ENCODE peak calls at places on chromosomes 11 and 22, in six cellular contexts. S is HFFc6; T is endothelial cell of umbilical vein; N is SW480; Q is activated T-cell treated with anti-CD3 and anti-CD28 coated beads, Interleukin-2, amount 50 U/mL, for 72 hours; G is retinal pigment epithelial cell. P is an unnamed sample.
A peak's percentile ranks its signal among the peaks of the same experiment; 100 is the strongest.

GRCh38 chr22:40690370-40690769 is 11.1 kb downstream of the MCHR1 start:
- DNase-seq in S (no peak), T (no peak), N (no peak), Q (no peak), G (no peak), P (no peak)

GRCh38 chr11:115286614-115287013 is 217.6 kb downstream of the CADM1 start:
- DNase-seq in S (no peak), T (no peak), N (no peak), Q (no peak), G (no peak), P (no peak)

GRCh38 chr11:86931965-86932332 is 23.2 kb downstream of the FZD4 start:
- DNase-seq in S (peak; percentile 72), T (peak; percentile 66), N (no peak), Q (peak; percentile 10), G (no peak), P (no peak)

GRCh38 chr11:96388891-96389603 is 665 bp downstream of the CCDC82 start:
- DNase-seq in S (peak; percentile 20), T (peak; percentile 65), N (peak; percentile 39), Q (no peak), G (no peak), P (no peak)

GRCh38 chr11:2202071-2202899 is 30.7 kb upstream of the TH start:
- DNase-seq in S (no peak), T (no peak), N (peak; percentile 96), Q (no peak), G (no peak), P (no peak)

GRCh38 chr11:73797457-73797856 is 9.8 kb downstream of the MRPL48 start:
- DNase-seq in S (no peak), T (no peak), N (no peak), Q (no peak), G (no peak), P (no peak)

GRCh38 chr11:119730789-119731386 is 1.9 kb upstream of the NECTIN1 start:
- DNase-seq in S (no peak), T (no peak), N (no peak), Q (no peak), G (no peak), P (no peak)

GRCh38 chr11:77377734-77378133 is 76.2 kb upstream of the GDPD4 start:
- DNase-seq in S (no peak), T (peak; percentile 83), N (no peak), Q (no peak), G (no peak), P (no peak)

GRCh38 chr11:84905411-84905810 is 721.7 kb downstream of the DLG2 start:
- DNase-seq in S (no peak), T (no peak), N (no peak), Q (no peak), G (no peak), P (no peak)

GRCh38 chr22:27456696-27457503 is 344.7 kb downstream of the MN1 start:
- DNase-seq in S (peak; percentile 92), T (peak; percentile 29), N (peak; percentile 39), Q (no peak), G (peak; percentile 46), P (no peak)

GRCh38 chr11:35364101-35364780 is 55.1 kb downstream of the SLC1A2 start:
- DNase-seq in S (peak; percentile 88), T (no peak), N (peak; percentile 40), Q (no peak), G (peak; percentile 82), P (no peak)

GRCh38 chr22:19336133-19337075 is 44.9 kb upstream of the CLTCL1 start:
- DNase-seq in S (no peak), T (no peak), N (no peak), Q (no peak), G (no peak), P (no peak)

GRCh38 chr11:70381872-70382842 is 16.2 kb upstream of the CTTN start:
- DNase-seq in S (peak; percentile 87), T (no peak), N (no peak), Q (no peak), G (peak; percentile 34), P (no peak)

GRCh38 chr11:6251120-6251733 is 8.4 kb upstream of the CCKBR start:
- DNase-seq in S (peak; percentile 65), T (peak; percentile 47), N (peak; percentile 69), Q (peak; percentile 60), G (peak; percentile 21), P (no peak)

GRCh38 chr22:38957046-38957770 is at the start of gene APOBEC3A:
- DNase-seq in S (no peak), T (no peak), N (peak; percentile 58), Q (no peak), G (no peak), P (no peak)

GRCh38 chr22:44341431-44342346 is 28.9 kb upstream of the SHISAL1 start:
- DNase-seq in S (no peak), T (no peak), N (no peak), Q (no peak), G (peak; percentile 55), P (no peak)

GRCh38 chr22:49788492-49788891 is 39.2 kb downstream of the BRD1 start:
- DNase-seq in S (peak; percentile 17), T (peak; percentile 49), N (no peak), Q (no peak), G (no peak), P (no peak)

GRCh38 chr11:93623179-93623578 is 38.3 kb upstream of the CEP295 start:
- DNase-seq in S (no peak), T (no peak), N (no peak), Q (no peak), G (no peak), P (no peak)

GRCh38 chr11:114060402-114061052 is 1.0 kb downstream of the ZBTB16 start:
- DNase-seq in S (no peak), T (peak; percentile 58), N (no peak), Q (peak; percentile 47), G (no peak), P (no peak)

GRCh38 chr22:36384766-36385400 is 2.9 kb downstream of the MYH9 start:
- DNase-seq in S (no peak), T (peak; percentile 67), N (no peak), Q (no peak), G (no peak), P (no peak)

GRCh38 chr22:47124946-47125345 is 362.5 kb downstream of the TBC1D22A start:
- DNase-seq in S (no peak), T (no peak), N (no peak), Q (no peak), G (no peak), P (no peak)

GRCh38 chr22:36966851-36967535 is 52.3 kb downstream of the TST start:
- DNase-seq in S (no peak), T (no peak), N (no peak), Q (no peak), G (no peak), P (no peak)

GRCh38 chr22:32880906-32881596 is 79.5 kb downstream of the TIMP3 start:
- DNase-seq in S (peak; percentile 17), T (peak; percentile 4), N (no peak), Q (peak; percentile 1), G (no peak), P (no peak)

GRCh38 chr22:37138879-37139561 is 10.7 kb downstream of the IL2RB start:
- DNase-seq in S (peak; percentile 8), T (no peak), N (no peak), Q (no peak), G (no peak), P (no peak)

GRCh38 chr11:129247129-129247528 is 55.0 kb upstream of the ARHGAP32 start:
- DNase-seq in S (peak; percentile 78), T (peak; percentile 32), N (peak; percentile 38), Q (no peak), G (peak; percentile 20), P (no peak)